ENCODE peak calls at places on chromosomes 1 and 21, in ten cellular contexts. One of them, this sample, is unnamed.

GRCh38 chr1:18807334-18808063 is 52.0 kb downstream of the TAS1R2 start:
- DNase-seq in endothelial cell of umbilical vein: no peak
- DNase-seq in transverse colon: no peak
- DNase-seq in H1: no peak
- DNase-seq in GM23338: no peak
- DNase-seq in K562: peak
- DNase-seq in stomach: no peak
- DNase-seq in HCT116: no peak
- DNase-seq in sigmoid colon: no peak
- DNase-seq in suprapubic skin: no peak
- DNase-seq in this sample: no peak

GRCh38 chr1:150152772-150153461 is 3.2 kb downstream of the PLEKHO1 start:
- DNase-seq in HCT116: no peak
- DNase-seq in stomach: no peak
- DNase-seq in endothelial cell of umbilical vein: peak
- DNase-seq in transverse colon: no peak
- DNase-seq in suprapubic skin: no peak
- DNase-seq in H1: no peak
- DNase-seq in GM23338: no peak
- DNase-seq in sigmoid colon: peak
- DNase-seq in K562: peak
- DNase-seq in this sample: no peak

GRCh38 chr1:3597599-3597964 is 13.7 kb downstream of the MEGF6 start:
- DNase-seq in stomach: no peak
- DNase-seq in K562: no peak
- DNase-seq in suprapubic skin: no peak
- DNase-seq in GM23338: peak
- DNase-seq in transverse colon: no peak
- DNase-seq in HCT116: no peak
- DNase-seq in sigmoid colon: no peak
- DNase-seq in H1: no peak
- DNase-seq in endothelial cell of umbilical vein: no peak
- DNase-seq in this sample: no peak

GRCh38 chr1:116112388-116113140 is 1.4 kb downstream of the MAB21L3 start:
- DNase-seq in H1: no peak
- DNase-seq in GM23338: no peak
- DNase-seq in K562: no peak
- DNase-seq in stomach: no peak
- DNase-seq in suprapubic skin: no peak
- DNase-seq in endothelial cell of umbilical vein: no peak
- DNase-seq in transverse colon: no peak
- DNase-seq in HCT116: no peak
- DNase-seq in sigmoid colon: no peak
- DNase-seq in this sample: no peak

GRCh38 chr1:22256213-22256512 is 113.3 kb upstream of the WNT4 start:
- DNase-seq in K562: no peak
- DNase-seq in GM23338: no peak
- DNase-seq in transverse colon: no peak
- DNase-seq in sigmoid colon: no peak
- DNase-seq in HCT116: no peak
- DNase-seq in stomach: no peak
- DNase-seq in H1: no peak
- DNase-seq in endothelial cell of umbilical vein: no peak
- DNase-seq in suprapubic skin: no peak
- DNase-seq in this sample: no peak

GRCh38 chr21:34630536-34631143 is 15.7 kb upstream of the RCAN1 start:
- DNase-seq in H1: no peak
- DNase-seq in endothelial cell of umbilical vein: peak
- DNase-seq in suprapubic skin: peak
- DNase-seq in stomach: no peak
- DNase-seq in GM23338: peak
- DNase-seq in HCT116: peak
- DNase-seq in transverse colon: no peak
- DNase-seq in sigmoid colon: no peak
- DNase-seq in K562: peak
- DNase-seq in this sample: no peak

GRCh38 chr1:11767932-11768704 is 6.1 kb downstream of the C1orf167 start:
- DNase-seq in H1: no peak
- DNase-seq in endothelial cell of umbilical vein: no peak
- DNase-seq in GM23338: no peak
- DNase-seq in HCT116: no peak
- DNase-seq in stomach: no peak
- DNase-seq in sigmoid colon: no peak
- DNase-seq in K562: no peak
- DNase-seq in suprapubic skin: no peak
- DNase-seq in transverse colon: no peak
- DNase-seq in this sample: no peak

GRCh38 chr1:92502247-92502646 is 15.5 kb upstream of the GFI1 start:
- DNase-seq in K562: no peak
- DNase-seq in endothelial cell of umbilical vein: no peak
- DNase-seq in H1: no peak
- DNase-seq in sigmoid colon: no peak
- DNase-seq in suprapubic skin: no peak
- DNase-seq in GM23338: no peak
- DNase-seq in transverse colon: no peak
- DNase-seq in HCT116: no peak
- DNase-seq in stomach: no peak
- DNase-seq in this sample: no peak

GRCh38 chr1:67855944-67856343 is 22.7 kb upstream of the GNG12 start:
- DNase-seq in GM23338: no peak
- DNase-seq in sigmoid colon: no peak
- DNase-seq in endothelial cell of umbilical vein: peak
- DNase-seq in K562: no peak
- DNase-seq in stomach: no peak
- DNase-seq in H1: no peak
- DNase-seq in transverse colon: no peak
- DNase-seq in HCT116: no peak
- DNase-seq in suprapubic skin: no peak
- DNase-seq in this sample: no peak

GRCh38 chr1:212414328-212415106 is at the start of gene PACC1:
- DNase-seq in H1: peak
- DNase-seq in suprapubic skin: peak
- DNase-seq in transverse colon: peak
- DNase-seq in stomach: peak
- DNase-seq in sigmoid colon: peak
- DNase-seq in HCT116: peak
- DNase-seq in GM23338: peak
- DNase-seq in endothelial cell of umbilical vein: peak
- DNase-seq in K562: peak
- DNase-seq in this sample: peak

GRCh38 chr1:234961468-234962339 is 166.9 kb downstream of the TOMM20 start:
- DNase-seq in GM23338: no peak
- DNase-seq in endothelial cell of umbilical vein: peak
- DNase-seq in H1: no peak
- DNase-seq in stomach: no peak
- DNase-seq in sigmoid colon: peak
- DNase-seq in suprapubic skin: peak
- DNase-seq in HCT116: no peak
- DNase-seq in transverse colon: no peak
- DNase-seq in K562: no peak
- DNase-seq in this sample: no peak

GRCh38 chr1:8711161-8711560 is 106.3 kb downstream of the RERE start:
- DNase-seq in HCT116: no peak
- DNase-seq in K562: no peak
- DNase-seq in H1: no peak
- DNase-seq in suprapubic skin: no peak
- DNase-seq in transverse colon: no peak
- DNase-seq in stomach: no peak
- DNase-seq in sigmoid colon: no peak
- DNase-seq in GM23338: no peak
- DNase-seq in endothelial cell of umbilical vein: peak
- DNase-seq in this sample: no peak

GRCh38 chr1:9657521-9658032 is 6.0 kb downstream of the PIK3CD start:
- DNase-seq in GM23338: peak
- DNase-seq in K562: peak
- DNase-seq in endothelial cell of umbilical vein: no peak
- DNase-seq in transverse colon: no peak
- DNase-seq in stomach: no peak
- DNase-seq in HCT116: no peak
- DNase-seq in H1: no peak
- DNase-seq in suprapubic skin: no peak
- DNase-seq in sigmoid colon: no peak
- DNase-seq in this sample: no peak

GRCh38 chr1:57013522-57013921 is 47.7 kb upstream of the C8B start:
- DNase-seq in transverse colon: no peak
- DNase-seq in sigmoid colon: no peak
- DNase-seq in HCT116: no peak
- DNase-seq in GM23338: no peak
- DNase-seq in stomach: no peak
- DNase-seq in endothelial cell of umbilical vein: no peak
- DNase-seq in K562: no peak
- DNase-seq in suprapubic skin: no peak
- DNase-seq in H1: no peak
- DNase-seq in this sample: no peak

GRCh38 chr1:172270605-172271004 is 149.9 kb upstream of the C1orf105 start:
- DNase-seq in sigmoid colon: no peak
- DNase-seq in H1: no peak
- DNase-seq in transverse colon: no peak
- DNase-seq in endothelial cell of umbilical vein: no peak
- DNase-seq in HCT116: no peak
- DNase-seq in GM23338: no peak
- DNase-seq in suprapubic skin: no peak
- DNase-seq in stomach: no peak
- DNase-seq in K562: no peak
- DNase-seq in this sample: no peak

GRCh38 chr1:2041305-2041704 is 8.9 kb upstream of the PRKCZ start:
- DNase-seq in stomach: no peak
- DNase-seq in HCT116: no peak
- DNase-seq in K562: no peak
- DNase-seq in GM23338: no peak
- DNase-seq in suprapubic skin: no peak
- DNase-seq in H1: no peak
- DNase-seq in sigmoid colon: no peak
- DNase-seq in transverse colon: no peak
- DNase-seq in endothelial cell of umbilical vein: no peak
- DNase-seq in this sample: no peak
- TF ChIP-seq POLR2AphosphoS5 in stomach: no peak
- TF ChIP-seq POLR2AphosphoS5 in HCT116: no peak
- TF ChIP-seq POLR2AphosphoS5 in K562: no peak
- TF ChIP-seq POLR2AphosphoS5 in GM23338: no peak
- TF ChIP-seq POLR2AphosphoS5 in suprapubic skin: no peak
- TF ChIP-seq POLR2AphosphoS5 in H1: no peak
- TF ChIP-seq POLR2AphosphoS5 in sigmoid colon: no peak
- TF ChIP-seq POLR2AphosphoS5 in transverse colon: no peak
- TF ChIP-seq POLR2AphosphoS5 in endothelial cell of umbilical vein: no peak
- TF ChIP-seq POLR2AphosphoS5 in this sample: no peak

GRCh38 chr21:42239973-42240372 is 21.0 kb downstream of the ABCG1 start:
- DNase-seq in stomach: no peak
- DNase-seq in suprapubic skin: no peak
- DNase-seq in K562: no peak
- DNase-seq in GM23338: no peak
- DNase-seq in sigmoid colon: no peak
- DNase-seq in endothelial cell of umbilical vein: no peak
- DNase-seq in transverse colon: no peak
- DNase-seq in H1: no peak
- DNase-seq in HCT116: no peak
- DNase-seq in this sample: no peak

GRCh38 chr21:42237161-42237560 is 18.2 kb downstream of the ABCG1 start:
- DNase-seq in H1: no peak
- DNase-seq in stomach: no peak
- DNase-seq in transverse colon: no peak
- DNase-seq in suprapubic skin: no peak
- DNase-seq in endothelial cell of umbilical vein: no peak
- DNase-seq in HCT116: no peak
- DNase-seq in K562: no peak
- DNase-seq in GM23338: no peak
- DNase-seq in sigmoid colon: no peak
- DNase-seq in this sample: no peak

GRCh38 chr21:42238185-42238934 is 19.4 kb downstream of the ABCG1 start:
- DNase-seq in endothelial cell of umbilical vein: no peak
- DNase-seq in GM23338: no peak
- DNase-seq in suprapubic skin: no peak
- DNase-seq in H1: no peak
- DNase-seq in K562: no peak
- DNase-seq in sigmoid colon: no peak
- DNase-seq in HCT116: no peak
- DNase-seq in stomach: no peak
- DNase-seq in transverse colon: no peak
- DNase-seq in this sample: no peak

GRCh38 chr21:42237577-42237976 is 18.6 kb downstream of the ABCG1 start:
- DNase-seq in suprapubic skin: no peak
- DNase-seq in H1: no peak
- DNase-seq in stomach: no peak
- DNase-seq in K562: no peak
- DNase-seq in transverse colon: no peak
- DNase-seq in endothelial cell of umbilical vein: no peak
- DNase-seq in GM23338: no peak
- DNase-seq in HCT116: no peak
- DNase-seq in sigmoid colon: no peak
- DNase-seq in this sample: no peak

DNA sequence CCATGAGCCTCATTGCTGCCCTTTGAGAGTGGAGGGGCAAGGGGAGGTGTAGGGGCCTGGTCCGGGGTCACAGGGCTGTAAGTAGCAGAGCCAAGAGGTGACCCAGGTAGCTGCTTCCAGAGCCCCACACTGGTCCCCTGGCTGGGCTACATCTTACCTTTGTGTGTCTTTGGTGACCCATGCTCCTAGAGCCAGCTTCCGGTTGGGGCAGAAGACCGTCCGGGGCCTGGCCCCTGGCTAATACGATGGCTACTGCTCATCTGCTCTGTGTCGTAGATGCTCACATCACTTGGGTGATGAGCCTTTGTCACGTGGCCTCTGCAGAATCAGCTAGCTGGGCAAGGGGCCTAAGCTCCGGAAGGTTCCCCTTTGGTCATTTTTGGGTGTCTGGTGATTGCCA is 20.6 kb downstream of the ABCG1 start:
- DNase-seq in stomach: no peak
- DNase-seq in GM23338: no peak
- DNase-seq in H1: no peak
- DNase-seq in K562: no peak
- DNase-seq in sigmoid colon: no peak
- DNase-seq in endothelial cell of umbilical vein: no peak
- DNase-seq in HCT116: no peak
- DNase-seq in transverse colon: no peak
- DNase-seq in suprapubic skin: no peak
- DNase-seq in this sample: no peak
- TF ChIP-seq CTCF in stomach: no peak
- TF ChIP-seq CTCF in GM23338: no peak
- TF ChIP-seq CTCF in H1: no peak
- TF ChIP-seq CTCF in K562: no peak
- TF ChIP-seq CTCF in sigmoid colon: no peak
- TF ChIP-seq CTCF in endothelial cell of umbilical vein: no peak
- TF ChIP-seq CTCF in HCT116: no peak
- TF ChIP-seq CTCF in transverse colon: no peak
- TF ChIP-seq CTCF in suprapubic skin: no peak
- TF ChIP-seq CTCF in this sample: no peak

GRCh38 chr1:31937300-31938183 is 626 bp downstream of the PTP4A2 start:
- DNase-seq in H1: peak
- DNase-seq in sigmoid colon: peak
- DNase-seq in stomach: peak
- DNase-seq in GM23338: peak
- DNase-seq in endothelial cell of umbilical vein: peak
- DNase-seq in HCT116: no peak
- DNase-seq in transverse colon: peak
- DNase-seq in suprapubic skin: peak
- DNase-seq in K562: peak
- DNase-seq in this sample: peak
- TF ChIP-seq POLR2AphosphoS5 in H1: no peak
- TF ChIP-seq POLR2AphosphoS5 in sigmoid colon: no peak
- TF ChIP-seq POLR2AphosphoS5 in stomach: no peak
- TF ChIP-seq POLR2AphosphoS5 in GM23338: no peak
- TF ChIP-seq POLR2AphosphoS5 in endothelial cell of umbilical vein: no peak
- TF ChIP-seq POLR2AphosphoS5 in HCT116: peak
- TF ChIP-seq POLR2AphosphoS5 in transverse colon: no peak
- TF ChIP-seq POLR2AphosphoS5 in suprapubic skin: no peak
- TF ChIP-seq POLR2AphosphoS5 in K562: peak
- TF ChIP-seq POLR2AphosphoS5 in this sample: no peak

GRCh38 chr1:1763657-1764621 is 14.3 kb downstream of the NADK start:
- DNase-seq in H1: no peak
- DNase-seq in suprapubic skin: no peak
- DNase-seq in endothelial cell of umbilical vein: no peak
- DNase-seq in stomach: peak
- DNase-seq in sigmoid colon: no peak
- DNase-seq in GM23338: no peak
- DNase-seq in K562: no peak
- DNase-seq in HCT116: no peak
- DNase-seq in transverse colon: no peak
- DNase-seq in this sample: no peak
- TF ChIP-seq CTCF in H1: no peak
- TF ChIP-seq CTCF in suprapubic skin: no peak
- TF ChIP-seq CTCF in endothelial cell of umbilical vein: no peak
- TF ChIP-seq CTCF in stomach: no peak
- TF ChIP-seq CTCF in sigmoid colon: no peak
- TF ChIP-seq CTCF in GM23338: peak
- TF ChIP-seq CTCF in K562: no peak
- TF ChIP-seq CTCF in HCT116: no peak
- TF ChIP-seq CTCF in transverse colon: no peak
- TF ChIP-seq CTCF in this sample: no peak